ENCODE peak calls at places on chromosomes 11 and 22, in five cellular contexts. S, T, F, R and D are unnamed samples.

GRCh38 chr22:18057568-18058209 is 20.1 kb upstream of the PEX26 start:
- DNase-seq in S (peak; percentile 78), T (peak; percentile 41), F (no peak), R (peak; percentile 93), D (peak; percentile 94)

GRCh38 chr11:61075891-61076290 is 26.4 kb upstream of the CD5 start:
- DNase-seq in S (no peak), T (no peak), F (no peak), R (peak; percentile 26), D (no peak)

GRCh38 chr22:20977019-20977418 is 5.1 kb upstream of the LZTR1 start:
- DNase-seq in S (no peak), T (no peak), F (no peak), R (no peak), D (no peak)

GRCh38 chr11:70292863-70293262 is 22.4 kb downstream of the PPFIA1 start:
- DNase-seq in S (no peak), T (no peak), F (no peak), R (no peak), D (no peak)

GRCh38 chr11:72511393-72512047 is 77.2 kb upstream of the CLPB start:
- DNase-seq in S (no peak), T (no peak), F (no peak), R (no peak), D (no peak)

GRCh38 chr11:61618991-61619390 is 38.1 kb upstream of the SYT7 start:
- DNase-seq in S (no peak), T (no peak), F (no peak), R (no peak), D (no peak)

GRCh38 chr22:45552580-45553332 is 50.1 kb downstream of the FBLN1 start:
- DNase-seq in S (no peak), T (no peak), F (no peak), R (peak; percentile 66), D (no peak)

GRCh38 chr22:28139993-28140392 is 220.9 kb upstream of the PITPNB start:
- DNase-seq in S (no peak), T (no peak), F (no peak), R (no peak), D (no peak)

GRCh38 chr22:39530692-39531331 is 1.7 kb downstream of the RPS19BP1 start:
- DNase-seq in S (peak; percentile 31), T (peak; percentile 92), F (no peak), R (peak; percentile 55), D (peak; percentile 84)

GRCh38 chr22:35524966-35525686 is 15.5 kb upstream of the RASD2 start:
- DNase-seq in S (no peak), T (peak; percentile 52), F (no peak), R (peak; percentile 27), D (no peak)

GRCh38 chr22:50299724-50300619 is 7.5 kb downstream of the PLXNB2 start:
- DNase-seq in S (peak; percentile 22), T (no peak), F (no peak), R (no peak), D (no peak)